ENCODE peak calls at places on chromosomes 11 and 22, in ten cellular contexts. T, P, K, B, H, X, E, Z, V and M are unnamed samples.

GRCh38 chr11:78310500-78310909 is 107.1 kb downstream of the GAB2 start:
- DNase-seq in T (no peak), P (peak; percentile 49), K (peak; percentile 73), B (peak; percentile 79), H (no peak), X (peak; percentile 36), E (peak; percentile 35), Z (no peak), V (no peak), M (no peak)

GRCh38 chr11:108589136-108589535 is 4.4 kb downstream of the EXPH5 start:
- DNase-seq in T (no peak), P (no peak), K (no peak), B (no peak), H (no peak), X (no peak), E (no peak), Z (no peak), V (no peak), M (no peak)

GRCh38 chr11:80782135-80782885 is 1341.5 kb upstream of the TENM4 start:
- DNase-seq in T (no peak), P (no peak), K (no peak), B (no peak), H (no peak), X (no peak), E (no peak), Z (no peak), V (no peak), M (no peak)

GRCh38 chr11:43515090-43515489 is 156.4 kb downstream of the TTC17 start:
- DNase-seq in T (no peak), P (no peak), K (no peak), B (no peak), H (no peak), X (no peak), E (no peak), Z (peak; percentile 25), V (no peak), M (no peak)

GRCh38 chr11:68164437-68164836 is 43.2 kb upstream of the CHKA start:
- DNase-seq in T (no peak), P (no peak), K (no peak), B (no peak), H (no peak), X (no peak), E (no peak), Z (no peak), V (no peak), M (no peak)

GRCh38 chr11:1876361-1877063 is 15.2 kb downstream of the PRR33 start:
- DNase-seq in T (no peak), P (peak; percentile 78), K (peak; percentile 79), B (no peak), H (no peak), X (peak; percentile 68), E (peak; percentile 80), Z (peak; percentile 60), V (no peak), M (peak; percentile 65)

GRCh38 chr11:35330924-35331323 is 88.4 kb downstream of the SLC1A2 start:
- DNase-seq in T (no peak), P (no peak), K (no peak), B (peak; percentile 22), H (no peak), X (no peak), E (no peak), Z (no peak), V (no peak), M (no peak)

GRCh38 chr22:48089601-48090331 is 1327.3 kb downstream of the TBC1D22A start:
- DNase-seq in T (no peak), P (peak; percentile 61), K (peak; percentile 53), B (no peak), H (no peak), X (peak; percentile 70), E (peak; percentile 86), Z (no peak), V (peak; percentile 61), M (peak; percentile 34)

GRCh38 chr11:57244911-57245310 is 7.9 kb upstream of the APLNR start:
- DNase-seq in T (no peak), P (no peak), K (no peak), B (no peak), H (no peak), X (no peak), E (no peak), Z (no peak), V (no peak), M (no peak)

GRCh38 chr11:57251491-57252104 is 14.5 kb upstream of the APLNR start:
- DNase-seq in T (no peak), P (peak; percentile 41), K (peak; percentile 32), B (no peak), H (no peak), X (no peak), E (no peak), Z (no peak), V (no peak), M (peak; percentile 58)

GRCh38 chr11:57251037-57251436 is 14.0 kb upstream of the APLNR start:
- DNase-seq in T (no peak), P (no peak), K (no peak), B (no peak), H (no peak), X (no peak), E (no peak), Z (no peak), V (no peak), M (no peak)

GRCh38 chr11:57249384-57250319 is 12.6 kb upstream of the APLNR start:
- DNase-seq in T (peak; percentile 43), P (peak; percentile 65), K (peak; percentile 75), B (peak; percentile 52), H (peak; percentile 23), X (peak; percentile 80), E (peak; percentile 54), Z (peak; percentile 71), V (no peak), M (peak; percentile 48)

DNA sequence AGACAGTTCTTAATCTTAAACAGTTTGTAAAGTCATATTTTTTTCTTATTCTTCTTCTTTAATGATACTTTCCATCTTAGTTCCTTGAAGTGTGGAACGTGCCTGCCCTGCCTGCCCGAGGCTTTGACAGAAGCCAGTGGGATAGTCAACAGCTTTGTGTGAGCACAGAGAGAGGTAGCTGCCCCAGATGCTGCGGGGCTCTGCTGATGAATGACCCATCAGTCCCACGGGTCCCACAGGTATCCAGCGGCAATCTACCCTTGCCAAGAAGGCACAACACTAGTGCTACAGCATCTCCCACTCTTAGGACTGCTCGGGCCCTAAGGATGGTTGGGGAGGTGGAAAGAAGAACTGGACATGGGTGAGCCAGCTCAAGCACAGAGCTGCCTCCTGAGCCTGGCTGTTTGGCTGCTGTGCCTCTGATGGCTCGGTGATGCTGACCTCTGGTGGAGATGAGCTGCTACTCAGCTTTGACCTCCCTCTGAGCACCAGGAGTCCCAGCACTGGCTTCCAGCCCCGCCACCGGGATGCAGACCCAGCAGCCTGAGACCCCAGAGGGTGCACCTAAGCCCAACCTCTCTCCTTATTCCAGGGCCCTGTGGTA is 11.8 kb upstream of the APLNR start:
- DNase-seq in T (peak; percentile 48), P (peak; percentile 59), K (peak; percentile 69), B (no peak), H (peak; percentile 40), X (no peak), E (peak; percentile 64), Z (peak; percentile 69), V (no peak), M (peak; percentile 49)
- TF ChIP-seq CTCF in T (peak; percentile 45), P (peak; percentile 59), K (peak; percentile 67), B (peak; percentile 49), H (peak; percentile 89), X (peak; percentile 61), E (peak; percentile 69), Z (peak; percentile 71), V (no peak), M (peak; percentile 13)

GRCh38 chr11:100442017-100442416 is 245.1 kb upstream of the ARHGAP42 start:
- DNase-seq in T (no peak), P (no peak), K (no peak), B (no peak), H (no peak), X (no peak), E (no peak), Z (no peak), V (no peak), M (no peak)

DNA sequence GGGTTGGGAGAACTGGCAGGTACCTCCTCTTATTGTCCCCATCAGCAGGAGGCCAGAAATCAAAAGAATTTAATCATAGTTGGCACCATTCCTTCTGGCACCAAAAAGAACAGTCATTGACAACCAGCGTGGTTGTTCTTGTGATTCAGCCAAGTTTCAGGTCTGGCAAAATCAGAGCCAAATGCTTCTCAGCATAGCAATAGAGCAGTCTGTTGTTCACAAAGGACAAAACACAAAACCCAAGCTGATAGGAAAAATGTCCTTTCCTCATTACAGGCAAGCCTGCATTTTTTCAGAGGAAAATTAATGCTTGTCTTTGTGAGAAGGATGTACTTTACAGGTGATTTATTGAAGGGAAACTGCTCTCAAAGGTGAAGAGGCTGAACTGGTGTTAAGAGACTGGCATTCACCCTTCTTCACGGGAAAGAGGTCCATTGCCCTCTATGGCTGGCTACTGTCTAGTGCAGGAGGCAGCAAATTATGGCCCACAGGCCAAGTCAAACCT is 241.8 kb upstream of the ARHGAP42 start:
- DNase-seq in T (no peak), P (no peak), K (no peak), B (no peak), H (no peak), X (no peak), E (no peak), Z (no peak), V (no peak), M (no peak)
- TF ChIP-seq CTCF in T (no peak), P (no peak), K (peak; percentile 29), B (no peak), H (no peak), X (no peak), E (no peak), Z (no peak), V (no peak), M (no peak)

DNA sequence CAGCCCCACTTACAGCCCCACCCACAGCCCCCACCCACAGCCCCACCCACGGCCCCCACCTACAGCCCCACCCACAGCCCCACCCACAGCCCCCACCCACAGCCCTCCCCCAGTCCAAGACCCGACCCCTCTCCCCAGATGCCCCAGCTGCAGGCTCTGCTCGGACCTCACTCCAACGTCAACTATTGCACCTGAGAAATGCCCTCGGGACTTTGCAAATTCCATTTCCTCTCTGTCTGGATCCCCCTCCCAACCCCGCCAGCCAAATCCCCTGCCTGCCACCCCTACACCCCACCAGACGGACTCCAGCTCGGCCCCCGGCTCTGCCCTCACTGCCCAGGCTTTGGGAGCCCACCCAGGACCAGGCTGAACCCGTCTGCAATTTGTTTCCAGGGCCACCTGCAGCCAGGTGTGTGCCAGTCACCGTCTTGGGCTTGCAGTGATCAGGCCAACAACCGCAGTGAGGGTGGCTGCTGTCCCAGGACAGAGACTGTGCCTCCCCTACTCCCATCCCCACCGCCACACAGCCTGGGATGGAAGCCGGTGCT is 662.8 kb downstream of the BRD1 start:
- DNase-seq in T (no peak), P (no peak), K (no peak), B (no peak), H (no peak), X (no peak), E (no peak), Z (no peak), V (no peak), M (peak; percentile 6)
- TF ChIP-seq CTCF in T (no peak), P (no peak), K (no peak), B (no peak), H (no peak), X (no peak), E (no peak), Z (no peak), V (no peak), M (no peak)

DNA sequence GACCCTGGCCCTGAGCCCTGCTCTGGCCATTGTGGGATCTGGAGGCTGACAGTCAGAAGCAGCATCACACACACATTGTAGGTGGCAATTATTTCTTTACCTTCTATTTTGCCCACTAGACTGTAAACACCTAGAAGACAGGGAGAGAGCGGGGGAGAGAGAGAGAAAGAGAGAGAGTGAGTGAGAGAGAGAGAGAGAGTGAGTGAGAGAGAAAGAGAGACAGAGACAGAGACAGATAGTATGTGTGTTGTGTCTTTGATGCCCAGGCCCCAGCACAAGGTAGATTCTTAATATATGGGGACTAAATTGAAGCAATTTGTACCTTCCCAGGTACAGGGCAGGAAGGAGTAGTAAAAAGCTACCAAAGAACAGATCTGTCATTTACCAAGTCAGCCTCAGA is 163.6 kb downstream of the PKNOX2 start:
- DNase-seq in T (no peak), P (no peak), K (no peak), B (no peak), H (no peak), X (no peak), E (no peak), Z (no peak), V (no peak), M (no peak)
- TF ChIP-seq CTCF in T (no peak), P (no peak), K (no peak), B (no peak), H (no peak), X (no peak), E (no peak), Z (no peak), V (no peak), M (no peak)